ENCODE peak calls at places on chromosomes 13 and 19, in six cellular contexts. I, L, T, B, H and U are unnamed samples.

GRCh38 chr19:1085676-1086442 is 9.3 kb downstream of the POLR2E start:
- DNase-seq in L (no peak), B (no peak), T (no peak), H (no peak), I (peak), U (no peak)

GRCh38 chr19:39825531-39826076 is 8.4 kb downstream of the DYRK1B start:
- DNase-seq in I (peak), B (no peak), H (no peak), T (no peak), L (no peak), U (no peak)

GRCh38 chr19:5695649-5696195 is 5.6 kb downstream of the RPL36 start:
- DNase-seq in B (no peak), H (no peak), T (no peak), I (no peak), L (no peak), U (peak)

GRCh38 chr19:29708553-29709439 is 6.3 kb downstream of the C19orf12 start:
- DNase-seq in I (peak), H (no peak), B (peak), T (no peak), L (no peak), U (no peak)

GRCh38 chr19:403221-404036 is 5.5 kb downstream of the C2CD4C start:
- DNase-seq in I (peak), H (no peak), T (no peak), B (no peak), L (no peak), U (no peak)

GRCh38 chr19:46487178-46487801 is 8.4 kb downstream of the PNMA8B start:
- DNase-seq in T (no peak), H (no peak), I (no peak), B (peak), L (no peak), U (no peak)

GRCh38 chr19:799076-799881 is 2.0 kb downstream of the PTBP1 start:
- DNase-seq in B (peak), T (no peak), I (no peak), L (peak), H (no peak), U (no peak)

GRCh38 chr13:21050288-21051197 is 10.8 kb downstream of the LATS2 start:
- DNase-seq in H (no peak), I (no peak), B (peak), L (no peak), T (no peak), U (no peak)

GRCh38 chr13:31067416-31068118 is 94.1 kb downstream of the HSPH1 start:
- DNase-seq in B (peak), H (no peak), T (no peak), L (peak), I (no peak), U (no peak)

GRCh38 chr13:42990147-42990990 is 1.7 kb downstream of the EPSTI1 start:
- DNase-seq in L (peak), B (peak), T (no peak), H (no peak), I (no peak), U (no peak)

GRCh38 chr13:71144883-71145282 is 722.1 kb downstream of the DACH1 start:
- DNase-seq in L (no peak), B (no peak), H (no peak), T (no peak), I (no peak), U (no peak)

GRCh38 chr19:28640506-28640905 is 572.4 kb downstream of the UQCRFS1 start:
- DNase-seq in T (no peak), L (no peak), I (no peak), B (peak), H (no peak), U (no peak)
- H3K4me3 ChIP-seq in T (no peak), L (no peak), I (no peak), B (no peak), H (no peak), U (no peak)

GRCh38 chr19:10766049-10766623 is 48.3 kb downstream of the DNM2 start:
- DNase-seq in B (no peak), I (peak), L (no peak), H (no peak), T (no peak), U (no peak)

GRCh38 chr19:10768369-10768768 is 50.5 kb downstream of the DNM2 start:
- DNase-seq in H (no peak), L (no peak), T (no peak), B (no peak), I (no peak), U (no peak)

GRCh38 chr19:10768936-10769335 is 51.1 kb downstream of the DNM2 start:
- DNase-seq in I (no peak), T (no peak), H (no peak), L (no peak), B (no peak), U (no peak)

GRCh38 chr19:10767726-10768125 is 49.8 kb downstream of the DNM2 start:
- DNase-seq in I (no peak), H (no peak), B (no peak), T (no peak), L (no peak), U (no peak)

GRCh38 chr19:10766681-10767201 is 48.9 kb downstream of the DNM2 start:
- DNase-seq in I (no peak), L (peak), H (no peak), B (peak), T (no peak), U (no peak)
- H3K4me3 ChIP-seq in I (no peak), L (no peak), H (no peak), B (no peak), T (peak), U (no peak)

GRCh38 chr13:44573071-44573470 is 3.1 kb downstream of the TSC22D1 start:
- DNase-seq in I (no peak), T (no peak), L (no peak), B (no peak), H (no peak), U (no peak)
- H3K4me3 ChIP-seq in I (peak), T (peak), L (peak), B (peak), H (peak), U (no peak)

GRCh38 chr19:6876790-6877189 is 10.6 kb upstream of the ADGRE1 start:
- DNase-seq in B (no peak), T (no peak), H (no peak), I (no peak), L (no peak), U (no peak)
- H3K4me3 ChIP-seq in B (no peak), T (no peak), H (no peak), I (no peak), L (no peak), U (no peak)

GRCh38 chr13:112982281-112983041 is 13.4 kb downstream of the MCF2L start:
- DNase-seq in L (no peak), I (no peak), T (no peak), H (no peak), B (no peak), U (no peak)
- H3K4me3 ChIP-seq in L (no peak), I (peak), T (no peak), H (no peak), B (no peak), U (no peak)

GRCh38 chr19:54209058-54209747 is 8.5 kb downstream of the RPS9 start:
- DNase-seq in H (no peak), L (no peak), T (no peak), B (peak), I (no peak), U (no peak)

GRCh38 chr19:54208784-54209057 is 8.1 kb downstream of the RPS9 start:
- DNase-seq in L (no peak), T (no peak), I (no peak), B (no peak), H (no peak), U (peak)

GRCh38 chr19:54211214-54211613 is 10.6 kb downstream of the RPS9 start:
- DNase-seq in B (no peak), H (no peak), I (no peak), L (no peak), T (no peak), U (no peak)

GRCh38 chr19:54207908-54208783 is 7.5 kb downstream of the RPS9 start:
- DNase-seq in T (no peak), L (peak), I (peak), H (no peak), B (peak), U (peak)

DNA sequence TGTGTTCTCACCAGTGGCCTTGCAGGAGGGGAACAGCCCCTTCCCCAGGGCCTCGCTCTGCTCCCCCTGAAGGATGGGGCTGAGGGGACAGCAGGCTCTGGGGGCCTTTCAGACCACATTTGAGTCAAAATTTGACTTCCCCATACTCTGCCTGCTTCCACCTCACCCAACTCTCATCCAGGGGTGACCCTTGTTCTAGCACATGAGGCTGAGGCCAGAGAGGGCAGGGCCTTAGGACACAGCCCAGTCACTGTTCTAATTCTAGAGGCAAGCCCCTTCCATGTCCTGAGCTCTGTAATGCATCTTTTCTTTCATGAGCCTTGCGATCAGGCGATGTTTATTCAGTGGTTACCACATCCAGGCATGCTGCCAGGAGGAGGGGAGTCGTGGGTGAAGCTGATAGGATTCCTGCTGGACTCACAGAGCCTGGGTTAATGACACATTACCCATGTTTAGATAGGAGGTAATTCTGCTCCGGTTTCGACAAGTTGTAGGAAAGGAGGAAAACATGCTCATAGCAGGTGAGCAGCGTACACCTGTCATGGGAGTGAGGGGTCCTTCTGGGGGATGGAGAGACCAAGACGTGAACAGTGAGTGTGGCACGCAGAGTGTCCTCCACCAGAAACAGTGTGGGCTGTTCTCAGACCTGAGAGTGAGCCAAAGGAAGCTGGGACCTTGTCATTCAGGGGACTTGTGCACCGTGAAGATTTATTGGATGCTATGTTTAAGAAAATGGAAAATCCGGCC is 9.3 kb downstream of the RPS9 start:
- DNase-seq in H (peak), I (peak), T (peak), L (peak), B (peak), U (peak)
- H3K4me3 ChIP-seq in H (peak), I (no peak), T (no peak), L (no peak), B (no peak), U (no peak)

GRCh38 chr13:99218969-99219368 is 18.3 kb downstream of the UBAC2 start:
- DNase-seq in B (no peak), I (no peak), T (no peak), H (no peak), L (no peak), U (no peak)
- H3K4me3 ChIP-seq in B (no peak), I (peak), T (no peak), H (no peak), L (no peak), U (no peak)

GRCh38 chr19:56477429-56478338 is 539 bp upstream of the ZNF667 start:
- DNase-seq in H (peak), I (peak), L (peak), B (peak), T (peak), U (no peak)

GRCh38 chr19:56476093-56476492 is 1.1 kb downstream of the ZNF667 start:
- DNase-seq in I (no peak), H (no peak), B (no peak), T (no peak), L (no peak), U (no peak)

DNA sequence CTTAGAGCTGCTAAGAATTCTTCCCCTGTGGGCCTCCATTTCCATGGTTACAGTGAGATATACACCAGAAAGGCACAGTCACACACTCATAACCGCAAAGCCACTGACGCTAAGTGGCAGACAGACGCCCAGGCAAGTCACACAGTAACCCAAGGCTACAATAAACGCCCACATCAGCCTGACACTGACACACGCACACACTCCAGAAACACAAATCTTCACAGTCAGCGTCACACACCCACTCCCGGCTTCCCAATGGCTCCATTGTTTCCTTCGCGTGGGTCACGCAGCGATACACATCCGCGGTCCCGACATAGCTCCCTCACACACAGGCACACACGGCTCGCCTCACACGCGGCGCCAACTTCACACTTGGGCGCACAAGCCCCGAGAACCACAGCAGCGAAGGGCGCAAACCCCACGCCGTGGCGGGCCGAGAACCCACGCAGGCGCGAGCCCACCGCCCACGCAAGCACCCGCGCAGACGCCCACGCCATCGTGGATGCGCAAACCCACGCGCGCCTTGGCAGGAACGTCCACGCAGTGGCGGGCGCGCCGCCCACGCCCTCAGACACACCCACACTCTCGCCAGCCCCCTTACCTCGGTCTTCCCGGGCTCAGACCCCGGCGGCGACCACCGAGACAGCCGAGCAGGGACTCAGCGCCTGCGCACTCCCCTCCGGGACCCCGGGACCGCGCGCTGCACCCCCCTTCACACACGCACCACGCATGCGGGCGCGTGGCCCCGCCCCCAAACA is at the start of gene ZNF667:
- DNase-seq in L (peak), B (peak), H (no peak), T (peak), I (no peak), U (no peak)
- H3K4me3 ChIP-seq in L (peak), B (peak), H (peak), T (peak), I (peak), U (no peak)